ENCODE peak calls at places on chromosomes 5 and 9, in six cellular contexts. Y, E, A, G, R and Z are unnamed samples.
A peak's percentile ranks its signal among the peaks of the same experiment; 100 is the strongest.

GRCh38 chr9:1434082-1434481 is 383.9 kb downstream of the DMRT2 start:
- DNase-seq in Y (no peak), E (no peak), A (no peak), G (no peak), R (no peak), Z (no peak)

GRCh38 chr5:87752362-87752761 is 339.6 kb upstream of the CCNH start:
- DNase-seq in Y (no peak), E (no peak), A (no peak), G (no peak), R (no peak), Z (no peak)

GRCh38 chr9:100521282-100521681 is 48.3 kb downstream of the TMEFF1 start:
- DNase-seq in Y (no peak), E (no peak), A (no peak), G (no peak), R (no peak), Z (no peak)

GRCh38 chr9:15142903-15143534 is 164.0 kb downstream of the TTC39B start:
- DNase-seq in Y (no peak), E (no peak), A (no peak), G (no peak), R (no peak), Z (no peak)

GRCh38 chr5:88659529-88660325 is 223.3 kb downstream of the MEF2C start:
- DNase-seq in Y (no peak), E (peak; percentile 36), A (no peak), G (no peak), R (no peak), Z (no peak)

GRCh38 chr9:127047971-127048370 is 74.5 kb downstream of the ANGPTL2 start:
- DNase-seq in Y (no peak), E (no peak), A (no peak), G (no peak), R (no peak), Z (no peak)

GRCh38 chr9:82273121-82273520 is 284.5 kb downstream of the SPATA31D1 start:
- DNase-seq in Y (no peak), E (no peak), A (no peak), G (no peak), R (no peak), Z (no peak)

GRCh38 chr5:78077369-78078068 is 217.0 kb downstream of the AP3B1 start:
- DNase-seq in Y (no peak), E (no peak), A (no peak), G (no peak), R (no peak), Z (no peak)

GRCh38 chr9:72060513-72060912 is at the start of gene C9orf57:
- DNase-seq in Y (no peak), E (no peak), A (no peak), G (no peak), R (no peak), Z (no peak)

GRCh38 chr9:21795483-21795882 is 7.0 kb upstream of the MTAP start:
- DNase-seq in Y (no peak), E (no peak), A (no peak), G (no peak), R (no peak), Z (no peak)

GRCh38 chr5:101678494-101679193 is 617.4 kb downstream of the SLCO4C1 start:
- DNase-seq in Y (peak; percentile 34), E (peak; percentile 89), A (peak; percentile 57), G (peak; percentile 64), R (no peak), Z (no peak)

GRCh38 chr9:129574911-129575574 is 45.9 kb downstream of the C9orf50 start:
- DNase-seq in Y (no peak), E (no peak), A (no peak), G (no peak), R (no peak), Z (no peak)

GRCh38 chr5:8473827-8474568 is 605.0 kb downstream of the MTRR start:
- DNase-seq in Y (no peak), E (no peak), A (no peak), G (no peak), R (no peak), Z (no peak)

GRCh38 chr9:80796662-80797426 is 892.5 kb downstream of the TLE1 start:
- DNase-seq in Y (peak; percentile 25), E (no peak), A (no peak), G (peak; percentile 67), R (no peak), Z (no peak)

GRCh38 chr9:120532891-120533290 is 47.1 kb downstream of the CDK5RAP2 start:
- DNase-seq in Y (no peak), E (no peak), A (no peak), G (no peak), R (no peak), Z (no peak)

GRCh38 chr9:126708178-126708577 is 94.5 kb downstream of the LMX1B start:
- DNase-seq in Y (no peak), E (no peak), A (no peak), G (peak; percentile 57), R (no peak), Z (peak; percentile 65)

GRCh38 chr9:124716795-124717194 is 54.3 kb downstream of the NR6A1 start:
- DNase-seq in Y (no peak), E (no peak), A (no peak), G (no peak), R (no peak), Z (no peak)

GRCh38 chr5:143601917-143602333 is 198.4 kb upstream of the NR3C1 start:
- DNase-seq in Y (no peak), E (no peak), A (peak; percentile 26), G (no peak), R (no peak), Z (peak; percentile 63)

GRCh38 chr5:176734756-176735342 is 75.5 kb upstream of the UNC5A start:
- DNase-seq in Y (peak; percentile 6), E (peak; percentile 6), A (no peak), G (peak; percentile 52), R (no peak), Z (peak; percentile 18)

GRCh38 chr5:150153483-150153882 is 2.2 kb downstream of the PDGFRB start:
- DNase-seq in Y (no peak), E (no peak), A (no peak), G (no peak), R (no peak), Z (no peak)

GRCh38 chr5:61257421-61257820 is 74.6 kb upstream of the ZSWIM6 start:
- DNase-seq in Y (no peak), E (no peak), A (no peak), G (no peak), R (no peak), Z (no peak)

GRCh38 chr5:53233653-53234405 is 124.3 kb upstream of the MOCS2 start:
- DNase-seq in Y (no peak), E (no peak), A (no peak), G (no peak), R (no peak), Z (no peak)

GRCh38 chr9:129932303-129933151 is 97.3 kb downstream of the USP20 start:
- DNase-seq in Y (no peak), E (no peak), A (no peak), G (no peak), R (no peak), Z (no peak)

DNA sequence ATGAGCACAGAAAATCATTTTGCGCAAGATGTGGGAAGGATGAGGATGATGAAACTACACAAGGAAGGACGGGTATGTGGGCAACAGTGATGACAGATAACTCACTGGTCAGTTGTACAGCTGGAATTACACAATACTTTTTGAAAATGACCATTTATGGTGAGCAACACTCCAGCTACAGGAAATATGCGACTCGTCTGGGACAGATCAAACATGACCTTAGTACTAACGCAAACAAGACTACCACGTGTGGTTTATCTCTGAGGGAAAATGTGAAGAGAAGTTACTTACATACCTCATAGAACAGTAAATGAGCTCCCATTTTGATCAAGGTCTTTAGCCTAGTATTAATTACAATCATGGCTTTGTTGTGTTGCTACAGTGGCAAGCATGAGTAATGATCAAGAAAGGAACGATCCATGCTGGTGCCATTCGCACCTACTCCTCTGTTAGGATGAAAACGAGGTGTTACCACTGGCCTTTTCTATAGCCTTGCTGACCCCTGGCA is 456.9 kb downstream of the BNC2 start:
- DNase-seq in Y (no peak), E (no peak), A (no peak), G (peak; percentile 71), R (no peak), Z (no peak)
- H3K36me3 ChIP-seq in Y (no peaks in the 10 kb centered on the region), E (no peaks in the 10 kb centered on the region), A (no peaks in the 10 kb centered on the region), G (no peaks in the 10 kb centered on the region), R (no peaks in the 10 kb centered on the region), Z (no peaks in the 10 kb centered on the region)

DNA sequence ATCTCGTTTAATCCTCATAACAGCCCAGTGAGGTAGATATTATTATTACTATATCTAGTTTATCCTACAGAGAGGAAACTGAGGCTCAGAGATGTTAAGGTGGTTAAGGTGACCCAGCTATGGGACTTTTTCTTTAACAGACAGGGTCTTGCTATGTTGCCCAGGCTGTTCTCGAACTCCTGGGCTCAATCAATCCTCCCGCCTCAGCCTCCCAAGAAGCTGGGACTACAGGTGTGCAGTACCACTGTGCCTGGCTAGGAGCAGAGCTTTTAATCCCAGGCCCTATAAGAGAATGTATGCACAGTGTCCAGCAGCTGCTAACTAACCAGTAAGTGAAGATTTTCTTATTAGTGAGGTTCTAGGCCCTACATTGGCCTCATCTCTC is 62.4 kb downstream of the PCDH1 start:
- DNase-seq in Y (no peak), E (no peak), A (no peak), G (no peak), R (no peak), Z (no peak)
- H3K4me1 ChIP-seq in Y (peaks cover 37% of the 10 kb centered on the region), E (no peaks in the 10 kb centered on the region), A (peaks cover 5% of the 10 kb centered on the region), G (peaks cover 8% of the 10 kb centered on the region), R (no peaks in the 10 kb centered on the region), Z (no peaks in the 10 kb centered on the region)

GRCh38 chr5:95261369-95262175 is 23.3 kb downstream of the MCTP1 start:
- DNase-seq in Y (no peak), E (peak; percentile 32), A (no peak), G (no peak), R (no peak), Z (no peak)

DNA sequence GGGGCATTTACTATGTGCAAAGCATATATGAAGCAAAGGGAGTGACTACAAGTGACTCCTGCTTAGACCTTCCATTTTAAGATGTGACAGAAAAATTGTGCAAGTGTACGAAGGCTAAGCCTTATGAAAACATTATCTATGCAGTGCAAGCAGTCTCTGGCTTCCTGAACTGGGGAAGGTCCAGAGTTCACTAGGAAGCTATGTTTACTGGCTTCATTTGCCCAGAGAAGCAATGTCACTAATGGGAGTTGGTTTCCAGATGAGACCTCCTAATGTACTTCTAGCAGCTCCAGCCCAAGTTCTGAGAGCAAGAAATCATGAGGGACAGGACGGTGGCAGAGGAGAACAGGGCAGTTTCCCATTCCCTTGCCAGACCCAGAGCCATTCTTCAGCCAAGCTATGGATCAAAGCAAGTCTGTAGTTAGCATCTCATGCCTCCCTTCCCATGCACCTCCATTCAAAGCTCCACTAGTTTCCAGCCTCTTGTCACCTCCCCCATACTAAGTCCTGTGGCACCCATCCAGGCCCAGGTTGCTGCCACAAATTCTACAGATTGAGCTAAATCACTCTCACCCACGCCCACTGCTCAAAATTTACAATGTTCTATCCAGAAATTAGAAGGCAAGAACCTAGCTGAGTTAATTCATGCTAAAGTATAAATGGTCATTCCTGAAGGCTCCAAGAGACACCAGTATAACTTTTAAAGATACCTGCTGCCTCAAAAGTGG is 21.8 kb downstream of the MCTP1 start:
- DNase-seq in Y (no peak), E (no peak), A (no peak), G (no peak), R (no peak), Z (no peak)
- TF ChIP-seq POLR2A in Y (no peak), E (no peak), A (no peak), G (no peak), R (no peak), Z (no peak)

DNA sequence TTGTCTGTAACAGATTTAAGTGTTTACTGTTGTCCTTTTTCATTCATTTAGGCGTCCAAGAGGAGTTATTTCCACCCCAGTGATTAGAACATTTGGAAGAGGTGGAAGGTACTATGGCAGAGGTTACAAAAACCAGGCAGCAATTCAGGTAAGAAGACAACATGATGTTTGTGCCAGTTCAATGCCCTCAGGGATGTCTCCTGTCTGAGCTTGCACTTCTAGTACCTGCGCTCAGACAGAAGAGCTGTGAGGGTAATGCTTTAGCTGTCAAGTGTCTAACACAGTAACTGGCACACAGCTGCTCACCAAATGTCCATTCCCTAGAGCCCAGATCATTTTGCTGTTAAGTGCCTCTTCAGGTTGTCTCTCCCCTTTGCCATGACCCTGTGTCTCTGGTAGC is 14.2 kb upstream of the PHF2 start:
- DNase-seq in Y (no peak), E (no peak), A (no peak), G (no peak), R (no peak), Z (no peak)
- H3K36me3 ChIP-seq in Y (peaks cover 82% of the 10 kb centered on the region), E (no peaks in the 10 kb centered on the region), A (no peaks in the 10 kb centered on the region), G (peaks cover 44% of the 10 kb centered on the region), R (peaks cover 83% of the 10 kb centered on the region), Z (peaks cover 83% of the 10 kb centered on the region)